ENCODE peak calls at places on chromosomes 12 and 14, in seven cellular contexts. N is GM13977, M is transverse colon, L is dorsolateral prefrontal cortex, P is endothelial cell, E is IMR-90, G is HFFc6. F is an unnamed sample.

GRCh38 chr12:106134294-106134949 is 4.3 kb downstream of the NUAK1 start:
- DNase-seq in N (no peak), L (no peak), G (no peak), E (no peak), M (no peak), P (no peak), F (no peak)

GRCh38 chr14:76827696-76828301 is 1.6 kb downstream of the LRRC74A start:
- DNase-seq in E (no peak), P (no peak), N (no peak), G (no peak), M (no peak), L (no peak), F (no peak)

GRCh38 chr14:41404121-41404520 is 202.6 kb upstream of the LRFN5 start:
- DNase-seq in G (no peak), E (no peak), M (no peak), L (no peak), N (no peak), P (no peak), F (no peak)

GRCh38 chr12:68327896-68328295 is 4.3 kb downstream of the MDM1 start:
- DNase-seq in M (no peak), G (no peak), E (no peak), L (no peak), N (no peak), P (no peak), F (no peak)

GRCh38 chr12:51820721-51821422 is 27.6 kb downstream of the FIGNL2 start:
- DNase-seq in E (peak), N (peak), P (peak), M (peak), L (peak), G (no peak), F (peak)

GRCh38 chr12:5439333-5439732 is 7.4 kb downstream of the NTF3 start:
- DNase-seq in G (no peak), E (peak), P (no peak), L (no peak), N (no peak), M (no peak), F (no peak)

GRCh38 chr12:130147875-130148596 is 14.2 kb upstream of the FZD10 start:
- DNase-seq in P (no peak), N (no peak), G (no peak), L (no peak), E (no peak), M (no peak), F (no peak)

GRCh38 chr14:50964683-50965390 is 20.6 kb upstream of the PYGL start:
- DNase-seq in N (no peak), E (peak), L (no peak), P (no peak), G (peak), M (peak), F (peak)

GRCh38 chr14:49586673-49587460 is 687 bp upstream of the RPS29 start:
- DNase-seq in P (peak), N (peak), L (no peak), E (peak), G (peak), M (peak), F (no peak)

GRCh38 chr14:31934767-31935266 is 142.3 kb upstream of the ARHGAP5 start:
- DNase-seq in N (no peak), E (peak), P (peak), L (no peak), G (peak), M (peak), F (no peak)

GRCh38 chr14:87494010-87494409 is 499.0 kb downstream of the GALC start:
- DNase-seq in M (no peak), E (no peak), G (no peak), L (no peak), N (no peak), P (no peak), F (no peak)

GRCh38 chr12:102479099-102479887 is 1.1 kb downstream of the IGF1 start:
- DNase-seq in M (peak), N (no peak), L (no peak), G (peak), E (no peak), P (no peak), F (no peak)

GRCh38 chr14:75156901-75157300 is 19.5 kb downstream of the TMED10 start:
- DNase-seq in E (no peak), M (no peak), L (no peak), P (no peak), N (no peak), G (peak), F (no peak)

GRCh38 chr14:61471297-61471980 is 150.1 kb downstream of the PRKCH start:
- DNase-seq in G (no peak), E (no peak), M (no peak), L (no peak), N (no peak), P (no peak), F (no peak)

GRCh38 chr12:15856097-15856982 is 25.8 kb upstream of the STRAP start:
- DNase-seq in L (no peak), P (peak), M (peak), N (peak), G (peak), E (peak), F (no peak)

GRCh38 chr14:54133896-54134295 is 177.3 kb upstream of the BMP4 start:
- DNase-seq in L (no peak), N (no peak), P (no peak), G (no peak), E (peak), M (no peak), F (no peak)

GRCh38 chr12:110966081-110966760 is 45.8 kb upstream of the MYL2 start:
- DNase-seq in G (no peak), P (no peak), N (no peak), L (no peak), E (no peak), M (no peak), F (no peak)

GRCh38 chr14:106846218-106846617 is 1319.8 kb downstream of the TMEM121 start:
- DNase-seq in G (no peak), L (no peak), P (no peak), N (no peak), M (no peak), E (no peak), F (no peak)

GRCh38 chr12:2895511-2895910 is 4.8 kb downstream of the TULP3 start:
- DNase-seq in M (no peak), L (no peak), P (no peak), E (no peak), N (no peak), G (no peak), F (no peak)

GRCh38 chr12:4074129-4074528 is 199.4 kb upstream of the CCND2 start:
- DNase-seq in N (no peak), E (no peak), G (no peak), P (no peak), M (no peak), L (no peak), F (no peak)

GRCh38 chr12:48969847-48970701 is 1.5 kb downstream of the WNT10B start:
- DNase-seq in N (peak), E (no peak), M (no peak), L (no peak), P (no peak), G (no peak), F (no peak)

GRCh38 chr14:21749306-21749868 is 75.8 kb upstream of the OR4E1 start:
- DNase-seq in N (no peak), P (no peak), L (no peak), G (no peak), E (no peak), M (no peak), F (no peak)

GRCh38 chr14:54651649-54652048 is 84.7 kb downstream of the SAMD4A start:
- DNase-seq in P (no peak), G (no peak), L (no peak), M (no peak), E (no peak), N (no peak), F (no peak)

GRCh38 chr14:91968280-91968679 is 20.8 kb upstream of the FBLN5 start:
- DNase-seq in N (no peak), P (no peak), G (no peak), M (no peak), L (no peak), E (no peak), F (no peak)

GRCh38 chr14:82855912-82856381 is 1322.3 kb upstream of the SEL1L start:
- DNase-seq in L (no peak), G (no peak), E (peak), P (no peak), N (peak), M (no peak), F (peak)

GRCh38 chr12:9617124-9617523 is 9.4 kb upstream of the KLRB1 start:
- DNase-seq in M (no peak), G (no peak), E (no peak), P (no peak), N (no peak), L (no peak), F (no peak)

GRCh38 chr12:54991161-54991991 is 6.8 kb upstream of the TESPA1 start:
- DNase-seq in L (peak), G (no peak), E (no peak), P (no peak), M (no peak), N (peak), F (no peak)

GRCh38 chr12:76024942-76025600 is 6.5 kb downstream of the PHLDA1 start:
- DNase-seq in E (peak), L (no peak), P (no peak), G (peak), N (no peak), M (no peak), F (no peak)

GRCh38 chr14:61462566-61463195 is 141.3 kb downstream of the PRKCH start:
- DNase-seq in P (no peak), E (peak), N (no peak), G (peak), M (no peak), L (no peak), F (no peak)

GRCh38 chr14:77059276-77059934 is 30.9 kb upstream of the IRF2BPL start:
- DNase-seq in G (peak), M (no peak), L (peak), E (peak), N (no peak), P (no peak), F (no peak)

GRCh38 chr12:88310666-88311065 is 168.6 kb downstream of the TMTC3 start:
- DNase-seq in N (no peak), M (no peak), L (no peak), E (no peak), G (no peak), P (no peak), F (no peak)

GRCh38 chr14:61489002-61489401 is 167.6 kb downstream of the PRKCH start:
- DNase-seq in M (no peak), P (no peak), G (no peak), N (no peak), E (no peak), L (no peak), F (no peak)

GRCh38 chr12:125089083-125089482 is 23.8 kb downstream of the AACS start:
- DNase-seq in L (no peak), E (no peak), M (no peak), P (no peak), N (no peak), G (no peak), F (no peak)

DNA sequence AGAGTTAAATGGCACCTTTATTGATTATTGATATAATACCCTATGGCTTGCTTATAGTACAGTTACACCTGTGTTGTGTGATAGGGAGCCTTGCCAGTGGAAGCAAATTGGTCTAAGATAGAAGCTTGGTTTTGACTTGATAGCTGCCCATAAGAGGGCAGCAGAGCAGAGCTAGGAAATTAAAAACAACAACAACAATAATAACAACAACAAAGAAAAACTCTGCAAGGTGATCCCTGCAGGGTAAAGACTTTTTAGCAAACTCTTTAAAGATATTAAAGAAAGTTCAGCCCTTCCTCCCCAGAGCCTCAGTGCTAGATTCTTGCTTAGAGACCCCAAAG is 18.0 kb upstream of the RNASE10 start:
- DNase-seq in L (no peak), E (no peak), N (no peak), G (no peak), P (no peak), M (no peak), F (no peak)
- TF ChIP-seq CTCF in L (no peak), E (no peak), N (peak), G (peak), P (no peak), M (no peak), F (no peak)

GRCh38 chr12:26629864-26630263 is 203.1 kb downstream of the ITPR2 start:
- DNase-seq in L (no peak), G (no peak), E (peak), P (no peak), N (no peak), M (no peak), F (no peak)
- TF ChIP-seq CTCF in L (peak), G (peak), E (peak), P (no peak), N (no peak), M (peak), F (no peak)

GRCh38 chr14:104604461-104605449 is at the start of gene TMEM179:
- DNase-seq in M (no peak), N (peak), G (no peak), L (peak), P (peak), E (peak), F (peak)
- TF ChIP-seq CTCF in M (no peak), N (no peak), G (no peak), L (no peak), P (no peak), E (no peak), F (no peak)

DNA sequence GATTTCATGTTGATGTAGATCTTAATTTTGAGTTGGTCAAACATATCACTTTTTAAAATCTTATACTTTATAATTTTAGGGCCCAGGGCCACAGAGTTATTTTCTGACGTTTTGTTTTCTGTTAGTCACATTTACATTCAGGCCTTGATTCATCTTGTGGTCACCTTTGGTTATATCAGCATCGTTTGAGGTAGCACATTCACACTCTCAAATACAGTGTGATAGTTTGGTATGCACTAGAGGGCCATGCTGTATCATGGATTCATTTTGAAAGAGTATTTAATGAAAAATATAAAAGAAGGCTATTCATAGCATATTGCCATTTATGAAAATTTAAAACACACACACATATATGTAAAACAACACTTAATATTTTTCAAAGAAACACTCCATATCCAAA is 274.6 kb downstream of the RAD51B start:
- DNase-seq in N (no peak), G (no peak), E (no peak), L (no peak), P (no peak), M (no peak), F (no peak)
- TF ChIP-seq CTCF in N (no peak), G (peak), E (no peak), L (no peak), P (no peak), M (no peak), F (no peak)

GRCh38 chr12:29024117-29024516 is 125.0 kb upstream of the FAR2 start:
- DNase-seq in N (no peak), L (no peak), M (no peak), P (no peak), G (no peak), E (no peak), F (no peak)
- TF ChIP-seq CTCF in N (no peak), L (no peak), M (peak), P (peak), G (peak), E (peak), F (peak)

DNA sequence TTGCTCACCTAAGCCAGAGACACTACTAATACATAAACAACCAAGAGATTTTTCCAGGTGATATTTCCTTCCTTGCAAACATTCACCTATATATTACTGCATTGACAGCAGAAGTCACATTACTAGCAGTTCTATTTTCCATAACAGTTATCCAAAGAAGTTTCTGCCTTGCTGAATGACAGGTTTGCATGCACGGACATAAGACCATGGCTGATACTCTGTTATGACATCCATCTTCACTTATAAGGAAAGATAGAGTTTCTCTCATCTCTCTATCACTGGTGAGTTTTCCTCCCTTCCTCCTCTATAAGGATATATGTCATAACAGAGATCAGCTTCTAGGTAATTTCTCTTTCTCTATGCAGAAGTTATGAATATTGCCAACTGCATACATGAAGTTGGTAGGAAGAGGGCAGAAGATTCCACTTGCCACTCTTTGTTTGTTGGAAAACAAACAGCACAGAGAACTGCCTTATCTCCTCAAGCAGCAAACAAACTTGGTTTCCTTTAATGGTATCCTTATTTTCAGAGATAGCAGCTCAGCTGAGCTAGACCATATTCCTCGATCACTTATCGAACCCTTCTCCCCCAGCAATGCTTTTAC is 557.0 kb downstream of the VRK1 start:
- DNase-seq in M (no peak), G (no peak), L (no peak), P (no peak), N (no peak), E (no peak), F (no peak)
- TF ChIP-seq CTCF in M (no peak), G (no peak), L (no peak), P (no peak), N (no peak), E (no peak), F (no peak)

GRCh38 chr12:42372154-42372791 is 46.3 kb downstream of the PPHLN1 start:
- DNase-seq in E (peak), N (peak), L (no peak), P (peak), G (peak), M (no peak), F (no peak)
- TF ChIP-seq CTCF in E (peak), N (peak), L (peak), P (peak), G (peak), M (peak), F (peak)

DNA sequence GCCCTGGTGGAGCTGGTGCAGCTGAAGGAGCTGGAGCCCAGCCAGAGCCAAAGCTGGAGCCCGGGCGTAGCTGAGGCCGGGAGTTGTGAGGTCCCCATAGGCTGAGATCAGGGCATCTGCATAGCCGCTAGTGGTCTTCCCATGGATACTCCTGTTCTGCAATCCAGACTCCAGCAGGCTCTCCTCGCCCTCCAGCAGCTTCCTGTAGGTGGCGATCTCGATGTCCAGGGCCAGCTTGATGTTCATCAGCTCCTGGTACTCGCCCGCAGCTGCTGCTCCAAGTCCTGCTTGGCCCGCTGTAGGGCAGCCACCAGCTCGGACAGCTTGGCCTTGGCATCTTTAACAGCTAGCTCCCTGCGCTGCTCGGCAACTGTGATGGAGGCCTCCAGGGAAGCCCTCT is 966.1 kb downstream of the FSCB start:
- DNase-seq in G (no peak), N (no peak), P (peak), L (no peak), E (no peak), M (no peak), F (no peak)
- TF ChIP-seq CTCF in G (no peak), N (no peak), P (no peak), L (no peak), E (no peak), M (no peak), F (no peak)

GRCh38 chr14:85527458-85527857 is 2.5 kb upstream of the FLRT2 start:
- DNase-seq in N (no peak), M (no peak), E (no peak), L (no peak), P (no peak), G (no peak), F (no peak)

GRCh38 chr14:85527006-85527405 is 2.9 kb upstream of the FLRT2 start:
- DNase-seq in M (no peak), N (no peak), L (no peak), E (peak), P (no peak), G (peak), F (no peak)

GRCh38 chr14:85528882-85529585 is 910 bp upstream of the FLRT2 start:
- DNase-seq in M (no peak), L (peak), P (no peak), G (peak), N (no peak), E (peak), F (no peak)

GRCh38 chr14:85529803-85530574 is at the start of gene FLRT2:
- DNase-seq in N (no peak), G (peak), L (peak), M (no peak), P (peak), E (peak), F (no peak)

GRCh38 chr14:85528080-85528881 is 1.7 kb upstream of the FLRT2 start:
- DNase-seq in N (no peak), E (peak), G (peak), M (no peak), P (peak), L (peak), F (no peak)
- TF ChIP-seq CTCF in N (no peak), E (peak), G (peak), M (peak), P (no peak), L (peak), F (no peak)